ENCODE peak calls at places on chromosome 5, in four cellular contexts. J is AG04450; E is midbrain; A is activated CD4-positive, alpha-beta T cell treated with anti-CD3 and anti-CD28 coated beads, Interleukin-2, amount 50 U/mL, for 1 hour. U is an unnamed sample.

GRCh38 chr5:157046041-157046440 is 12.9 kb downstream of the HAVCR1 start:
- DNase-seq in J (no peak), E (no peak), A (no peak), U (peak)

GRCh38 chr5:127295454-127295853 is 4.9 kb downstream of the MEGF10 start:
- DNase-seq in J (no peak), E (peak), A (no peak), U (no peak)

GRCh38 chr5:143200781-143201398 is 202.6 kb downstream of the NR3C1 start:
- DNase-seq in J (no peak), E (no peak), A (no peak), U (peak)

GRCh38 chr5:14385022-14385421 is 196.6 kb upstream of the OTULINL start:
- DNase-seq in J (no peak), E (no peak), A (no peak), U (no peak)

GRCh38 chr5:29469581-29469980 is 1723.9 kb upstream of the CDH6 start:
- DNase-seq in J (no peak), E (no peak), A (no peak), U (no peak)

GRCh38 chr5:173208296-173208695 is 26.7 kb downstream of the NKX2-5 start:
- DNase-seq in J (no peak), E (no peak), A (no peak), U (no peak)

GRCh38 chr5:180079702-180080466 is 8.3 kb upstream of the RNF130 start:
- DNase-seq in J (no peak), E (no peak), A (no peak), U (no peak)

GRCh38 chr5:72355706-72356299 is 35.6 kb downstream of the PTCD2 start:
- DNase-seq in J (no peak), E (peak), A (no peak), U (peak)

GRCh38 chr5:162323471-162323870 is 255.9 kb downstream of the GABRG2 start:
- DNase-seq in J (no peak), E (no peak), A (no peak), U (no peak)

GRCh38 chr5:135085133-135085935 is 51.3 kb upstream of the PITX1 start:
- DNase-seq in J (no peak), E (no peak), A (no peak), U (no peak)

GRCh38 chr5:125298258-125298657 is 551.8 kb upstream of the ZNF608 start:
- DNase-seq in J (no peak), E (no peak), A (no peak), U (peak)

GRCh38 chr5:52177193-52177592 is 610.5 kb upstream of the ITGA1 start:
- DNase-seq in J (no peak), E (no peak), A (no peak), U (no peak)

GRCh38 chr5:96961053-96961452 is 25.2 kb downstream of the LNPEP start:
- DNase-seq in J (no peak), E (no peak), A (no peak), U (no peak)

GRCh38 chr5:7363067-7363677 is 32.8 kb upstream of the ADCY2 start:
- DNase-seq in J (no peak), E (no peak), A (no peak), U (no peak)

GRCh38 chr5:102375256-102375655 is 79.2 kb upstream of the SLCO4C1 start:
- DNase-seq in J (no peak), E (no peak), A (no peak), U (no peak)

GRCh38 chr5:80763873-80764647 is 109.3 kb upstream of the DHFR start:
- DNase-seq in J (no peak), E (no peak), A (no peak), U (no peak)

U was measured in fibroblast of mammary gland.